ENCODE peak calls at places on chromosome 1, in five cellular contexts. X is ascending aorta; L is right lobe of liver; O is CD4-positive, alpha-beta memory T cell; S is H9. D is an unnamed sample.

GRCh38 chr1:70286453-70286852 is 65.3 kb downstream of the SRSF11 start:
- DNase-seq in S (no peak), X (no peak), L (no peak), O (no peak), D (no peak)

GRCh38 chr1:203197625-203198024 is 11.1 kb upstream of the CHI3L1 start:
- DNase-seq in O (no peak), S (no peak), X (no peak), L (no peak), D (no peak)

GRCh38 chr1:17893891-17894631 is 138.9 kb downstream of the ACTL8 start:
- DNase-seq in X (no peak), L (no peak), S (no peak), O (no peak), D (no peak)

GRCh38 chr1:107057197-107058133 is 991 bp downstream of the PRMT6 start:
- DNase-seq in O (peak; percentile 29), X (no peak), L (peak; percentile 77), S (peak; percentile 70), D (peak; percentile 11)

GRCh38 chr1:77511440-77511840 is 171.0 kb downstream of the ZZZ3 start:
- DNase-seq in X (no peak), S (no peak), O (no peak), L (no peak), D (no peak)

GRCh38 chr1:245301162-245301580 is 146.4 kb downstream of the KIF26B start:
- DNase-seq in O (no peak), L (no peak), S (no peak), X (no peak), D (no peak)

GRCh38 chr1:47333578-47333921 is at the start of gene CMPK1:
- DNase-seq in L (peak; percentile 91), O (peak; percentile 80), S (peak; percentile 75), X (no peak), D (peak; percentile 70)

GRCh38 chr1:44808063-44808937 is at the start of gene BTBD19:
- DNase-seq in O (peak; percentile 89), L (peak; percentile 89), X (peak; percentile 10), S (peak; percentile 88), D (peak; percentile 72)

GRCh38 chr1:1098656-1099425 is 17.0 kb downstream of the C1orf159 start:
- DNase-seq in S (no peak), L (peak; percentile 9), O (no peak), X (no peak), D (no peak)

GRCh38 chr1:172359531-172359991 is 60.9 kb upstream of the C1orf105 start:
- DNase-seq in L (no peak), X (no peak), O (no peak), S (no peak), D (no peak)
- H3K9me3 ChIP-seq in L (no peaks in the 10 kb centered on the region), X (no peaks in the 10 kb centered on the region), O (no peaks in the 10 kb centered on the region), S (no peaks in the 10 kb centered on the region), D (no peaks in the 10 kb centered on the region)

DNA sequence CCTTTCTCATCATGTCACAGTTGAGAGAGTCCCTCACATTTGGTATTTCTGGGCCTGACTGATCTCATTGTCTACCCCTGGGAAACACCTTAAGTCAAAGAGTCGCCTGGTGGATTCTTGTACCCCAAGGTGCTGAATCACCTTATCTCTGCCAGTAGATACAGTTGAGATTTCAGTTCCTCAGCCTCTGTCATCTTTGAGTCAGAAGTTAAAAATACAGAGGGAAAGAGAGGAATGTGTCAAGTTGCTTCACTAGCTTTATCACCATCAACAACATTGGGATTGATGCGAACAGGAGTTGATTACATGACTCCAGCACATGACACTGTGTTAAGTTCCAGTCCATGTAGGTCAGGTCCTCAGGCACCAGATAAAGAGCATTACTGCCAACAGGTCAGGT is 513.0 kb downstream of the NUF2 start:
- DNase-seq in L (no peak), S (no peak), X (no peak), O (no peak), D (no peak)
- H3K9me3 ChIP-seq in L (no peaks in the 10 kb centered on the region), S (no peaks in the 10 kb centered on the region), X (no peaks in the 10 kb centered on the region), O (no peaks in the 10 kb centered on the region), D (no peaks in the 10 kb centered on the region)

GRCh38 chr1:248758352-248758751 is 2.8 kb upstream of the LYPD8 start:
- DNase-seq in X (no peak), L (no peak), O (no peak), S (no peak), D (no peak)

GRCh38 chr1:248756151-248756550 is 592 bp upstream of the LYPD8 start:
- DNase-seq in L (no peak), O (no peak), S (no peak), X (no peak), D (no peak)

GRCh38 chr1:248756636-248757035 is 1.1 kb upstream of the LYPD8 start:
- DNase-seq in O (no peak), S (no peak), L (no peak), X (no peak), D (no peak)

GRCh38 chr1:248759644-248760043 is 4.1 kb upstream of the LYPD8 start:
- DNase-seq in L (no peak), X (no peak), O (no peak), S (no peak), D (no peak)

GRCh38 chr1:248757784-248758195 is 2.2 kb upstream of the LYPD8 start:
- DNase-seq in O (no peak), L (no peak), X (no peak), S (no peak), D (no peak)
- H3K9me3 ChIP-seq in O (no peaks in the 10 kb centered on the region), L (no peaks in the 10 kb centered on the region), X (no peaks in the 10 kb centered on the region), S (peaks cover 70% of the 10 kb centered on the region), D (no peaks in the 10 kb centered on the region)

DNA sequence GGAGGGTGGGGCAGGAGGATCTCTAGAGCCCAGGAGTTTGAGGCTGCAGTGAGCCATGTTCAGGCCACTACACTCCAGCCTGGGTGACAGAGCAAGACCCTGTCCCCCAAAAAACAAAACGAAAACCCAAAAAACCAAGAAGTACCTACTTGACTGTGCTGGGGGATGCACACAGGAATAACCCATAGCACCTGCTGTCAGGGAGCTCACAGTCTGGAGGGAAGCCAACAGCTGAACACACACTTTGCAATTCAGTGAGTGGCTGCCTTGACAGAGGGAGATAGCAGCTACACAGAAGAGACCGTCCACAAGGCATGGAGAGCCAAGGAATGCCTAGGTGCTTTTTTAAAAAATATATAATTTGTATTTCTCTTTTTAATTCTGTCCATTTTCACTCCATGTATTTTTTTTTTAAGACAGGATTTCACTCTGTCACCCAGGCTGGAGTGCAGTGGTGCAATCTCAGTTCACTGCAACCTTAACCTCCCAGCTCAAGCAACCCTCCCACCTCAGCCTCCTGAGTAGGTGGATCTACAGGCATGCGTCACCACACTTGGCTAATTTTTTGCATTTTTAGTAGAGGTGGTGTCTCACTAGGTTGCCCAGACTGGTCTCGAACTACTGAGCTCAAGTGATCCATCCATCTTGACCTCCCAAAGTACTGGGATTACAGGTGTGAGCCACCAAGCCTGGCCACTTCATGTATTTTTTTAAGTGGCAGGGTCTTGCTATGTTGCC is 68.7 kb downstream of the NID1 start:
- DNase-seq in O (no peak), S (no peak), X (no peak), L (no peak), D (no peak)
- H3K9me3 ChIP-seq in O (no peaks in the 10 kb centered on the region), S (no peaks in the 10 kb centered on the region), X (no peaks in the 10 kb centered on the region), L (no peaks in the 10 kb centered on the region), D (no peaks in the 10 kb centered on the region)

GRCh38 chr1:2948751-2949680 is 72.3 kb upstream of the ACTRT2 start:
- DNase-seq in X (no peak), S (no peak), L (peak; percentile 47), O (no peak), D (no peak)

GRCh38 chr1:2946999-2947650 is 74.1 kb upstream of the ACTRT2 start:
- DNase-seq in O (no peak), X (no peak), S (no peak), L (peak; percentile 11), D (no peak)

GRCh38 chr1:2946291-2946690 is 75.0 kb upstream of the ACTRT2 start:
- DNase-seq in X (no peak), O (no peak), S (no peak), L (peak; percentile 42), D (no peak)

GRCh38 chr1:2949966-2950925 is 71.0 kb upstream of the ACTRT2 start:
- DNase-seq in L (peak; percentile 33), X (no peak), S (no peak), O (no peak), D (no peak)

GRCh38 chr1:2948001-2948750 is 73.1 kb upstream of the ACTRT2 start:
- DNase-seq in L (peak; percentile 28), O (no peak), X (no peak), S (no peak), D (no peak)
- H3K9me3 ChIP-seq in L (no peaks in the 10 kb centered on the region), O (no peaks in the 10 kb centered on the region), X (no peaks in the 10 kb centered on the region), S (peaks cover 77% of the 10 kb centered on the region), D (no peaks in the 10 kb centered on the region)

GRCh38 chr1:115450641-115451040 is 112.6 kb upstream of the NGF start:
- DNase-seq in L (no peak), X (no peak), S (no peak), O (no peak), D (no peak)
- H3K9me3 ChIP-seq in L (no peaks in the 10 kb centered on the region), X (no peaks in the 10 kb centered on the region), S (no peaks in the 10 kb centered on the region), O (no peaks in the 10 kb centered on the region), D (no peaks in the 10 kb centered on the region)